ENCODE peak calls at places on chromosome 1, in five cellular contexts. One of them, this sample, is unnamed.

GRCh38 chr1:12301518-12302237 is 71.8 kb downstream of the VPS13D start:
- DNase-seq in B cell: no peak
- DNase-seq in adipocyte: no peak
- DNase-seq in activated naive CD8-positive, alpha-beta T cell treated with anti-CD3 and anti-CD28 coated beads, Interleukin-2, amount 50 U/mL, for 24 hours: no peak
- DNase-seq in dorsolateral prefrontal cortex: no peak
- DNase-seq in this sample: no peak

GRCh38 chr1:48603222-48603621 is 131.2 kb upstream of the SPATA6 start:
- DNase-seq in dorsolateral prefrontal cortex: no peak
- DNase-seq in adipocyte: peak
- DNase-seq in activated naive CD8-positive, alpha-beta T cell treated with anti-CD3 and anti-CD28 coated beads, Interleukin-2, amount 50 U/mL, for 24 hours: no peak
- DNase-seq in B cell: no peak
- DNase-seq in this sample: no peak

GRCh38 chr1:240091614-240092300 is at the start of gene FMN2:
- DNase-seq in activated naive CD8-positive, alpha-beta T cell treated with anti-CD3 and anti-CD28 coated beads, Interleukin-2, amount 50 U/mL, for 24 hours: no peak
- DNase-seq in adipocyte: peak
- DNase-seq in dorsolateral prefrontal cortex: peak
- DNase-seq in B cell: no peak
- DNase-seq in this sample: peak

GRCh38 chr1:151176514-151177045 is 799 bp upstream of the TMOD4 start:
- DNase-seq in activated naive CD8-positive, alpha-beta T cell treated with anti-CD3 and anti-CD28 coated beads, Interleukin-2, amount 50 U/mL, for 24 hours: no peak
- DNase-seq in adipocyte: no peak
- DNase-seq in B cell: no peak
- DNase-seq in dorsolateral prefrontal cortex: no peak
- DNase-seq in this sample: no peak

GRCh38 chr1:101025283-101025679 is 303 bp downstream of the DPH5 start:
- DNase-seq in adipocyte: no peak
- DNase-seq in activated naive CD8-positive, alpha-beta T cell treated with anti-CD3 and anti-CD28 coated beads, Interleukin-2, amount 50 U/mL, for 24 hours: peak
- DNase-seq in B cell: no peak
- DNase-seq in dorsolateral prefrontal cortex: no peak
- DNase-seq in this sample: no peak

GRCh38 chr1:170685166-170685565 is 21.2 kb downstream of the PRRX1 start:
- DNase-seq in B cell: no peak
- DNase-seq in activated naive CD8-positive, alpha-beta T cell treated with anti-CD3 and anti-CD28 coated beads, Interleukin-2, amount 50 U/mL, for 24 hours: no peak
- DNase-seq in adipocyte: peak
- DNase-seq in dorsolateral prefrontal cortex: no peak
- DNase-seq in this sample: no peak

GRCh38 chr1:239922778-239923522 is 168.7 kb upstream of the FMN2 start:
- DNase-seq in adipocyte: no peak
- DNase-seq in B cell: no peak
- DNase-seq in activated naive CD8-positive, alpha-beta T cell treated with anti-CD3 and anti-CD28 coated beads, Interleukin-2, amount 50 U/mL, for 24 hours: no peak
- DNase-seq in dorsolateral prefrontal cortex: no peak
- DNase-seq in this sample: no peak

GRCh38 chr1:22739648-22740385 is 29.2 kb downstream of the EPHB2 start:
- DNase-seq in dorsolateral prefrontal cortex: no peak
- DNase-seq in adipocyte: no peak
- DNase-seq in activated naive CD8-positive, alpha-beta T cell treated with anti-CD3 and anti-CD28 coated beads, Interleukin-2, amount 50 U/mL, for 24 hours: no peak
- DNase-seq in B cell: no peak
- DNase-seq in this sample: no peak

GRCh38 chr1:40438391-40439015 is 11.8 kb upstream of the ZFP69B start:
- DNase-seq in activated naive CD8-positive, alpha-beta T cell treated with anti-CD3 and anti-CD28 coated beads, Interleukin-2, amount 50 U/mL, for 24 hours: no peak
- DNase-seq in B cell: no peak
- DNase-seq in dorsolateral prefrontal cortex: no peak
- DNase-seq in adipocyte: peak
- DNase-seq in this sample: no peak

GRCh38 chr1:179630719-179631118 is 39.1 kb downstream of the TDRD5 start:
- DNase-seq in adipocyte: no peak
- DNase-seq in B cell: no peak
- DNase-seq in dorsolateral prefrontal cortex: no peak
- DNase-seq in activated naive CD8-positive, alpha-beta T cell treated with anti-CD3 and anti-CD28 coated beads, Interleukin-2, amount 50 U/mL, for 24 hours: no peak
- DNase-seq in this sample: no peak

GRCh38 chr1:71196685-71197084 is 115.8 kb upstream of the ZRANB2 start:
- DNase-seq in adipocyte: peak
- DNase-seq in dorsolateral prefrontal cortex: no peak
- DNase-seq in B cell: no peak
- DNase-seq in activated naive CD8-positive, alpha-beta T cell treated with anti-CD3 and anti-CD28 coated beads, Interleukin-2, amount 50 U/mL, for 24 hours: no peak
- DNase-seq in this sample: no peak